ENCODE peak calls at places on chromosomes 7 and 10, in five cellular contexts. O is NCI-H226; J is sigmoid colon; C is central memory CD4-positive, alpha-beta T cell; B is esophagus squamous epithelium. D is an unnamed sample.

GRCh38 chr10:31578181-31578852 is 259.3 kb downstream of the ZEB1 start:
- DNase-seq in J (no peak), C (no peak), B (no peak), O (no peak), D (no peak)

GRCh38 chr7:110941385-110941784 is 149.5 kb upstream of the LRRN3 start:
- DNase-seq in J (no peak), C (no peak), O (no peak), B (no peak), D (no peak)

GRCh38 chr7:106278695-106279094 is 6.1 kb downstream of the NAMPT start:
- DNase-seq in O (no peak), B (no peak), J (no peak), C (no peak), D (no peak)

GRCh38 chr10:24873281-24873683 is 79.1 kb downstream of the PRTFDC1 start:
- DNase-seq in O (peak; percentile 71), J (no peak), B (no peak), C (no peak), D (no peak)

GRCh38 chr7:139735912-139736595 is 41.7 kb downstream of the HIPK2 start:
- DNase-seq in C (no peak), B (no peak), O (no peak), J (no peak), D (no peak)

GRCh38 chr10:101512741-101513140 is 75.3 kb downstream of the POLL start:
- DNase-seq in B (no peak), C (no peak), J (no peak), O (peak; percentile 4), D (no peak)

GRCh38 chr10:5595591-5596590 is 70.5 kb downstream of the ASB13 start:
- DNase-seq in C (no peak), B (no peak), J (no peak), O (peak; percentile 84), D (no peak)

GRCh38 chr7:156652886-156653568 is 12.5 kb downstream of the RNF32 start:
- DNase-seq in J (no peak), C (no peak), B (no peak), O (no peak), D (no peak)

GRCh38 chr10:111934926-111935325 is 248.6 kb downstream of the GPAM start:
- DNase-seq in B (no peak), C (no peak), J (no peak), O (no peak), D (no peak)

GRCh38 chr7:155815332-155816191 is 3.3 kb upstream of the SHH start:
- DNase-seq in C (peak; percentile 23), J (no peak), O (peak; percentile 40), B (no peak), D (peak; percentile 87)

GRCh38 chr10:45374451-45375052 is 536 bp downstream of the ALOX5 start:
- DNase-seq in O (no peak), C (no peak), B (no peak), J (no peak), D (no peak)

GRCh38 chr7:140062528-140063299 is at the start of gene PARP12:
- DNase-seq in J (peak; percentile 90), O (peak; percentile 89), B (peak; percentile 42), C (peak; percentile 82), D (peak; percentile 99)

GRCh38 chr10:130014734-130015695 is 50.9 kb upstream of the EBF3 start:
- DNase-seq in O (no peak), C (no peak), J (no peak), B (no peak), D (no peak)

GRCh38 chr7:28211006-28211405 is 30.4 kb upstream of the JAZF1 start:
- DNase-seq in B (no peak), C (no peak), J (no peak), O (no peak), D (no peak)

GRCh38 chr10:112791447-112791846 is 158.6 kb upstream of the TCF7L2 start:
- DNase-seq in B (no peak), O (no peak), C (no peak), J (no peak), D (no peak)

D was measured in upper lobe of left lung.